ENCODE peak calls at places on chromosome 1, in seven cellular contexts. E is CD8-positive, alpha-beta T cell; K is kidney; I is A549; T is esophagus squamous epithelium; Z is osteoblast; U is tibial artery. W is an unnamed sample.

GRCh38 chr1:63969461-63969893 is 195.7 kb downstream of the ROR1 start:
- DNase-seq in E (no peak), K (no peak), I (no peak), T (no peak), Z (no peak), U (no peak), W (no peak)

GRCh38 chr1:20792177-20792576 is 5.1 kb upstream of the HP1BP3 start:
- DNase-seq in E (no peak), K (no peak), I (no peak), T (no peak), Z (peak; percentile 95), U (no peak), W (peak; percentile 74)

GRCh38 chr1:168824418-168824817 is 95.4 kb upstream of the DPT start:
- DNase-seq in E (no peak), K (no peak), I (no peak), T (no peak), Z (no peak), U (no peak), W (no peak)

GRCh38 chr1:157163273-157164127 is 25.3 kb upstream of the ETV3 start:
- DNase-seq in E (peak; percentile 74), K (no peak), I (peak; percentile 73), T (no peak), Z (peak; percentile 92), U (peak; percentile 75), W (no peak)

GRCh38 chr1:150875197-150876110 is 945 bp downstream of the ARNT start:
- DNase-seq in E (no peak), K (no peak), I (no peak), T (no peak), Z (peak; percentile 39), U (no peak), W (no peak)

GRCh38 chr1:171674443-171675405 is 22.2 kb upstream of the MYOC start:
- DNase-seq in E (no peak), K (no peak), I (no peak), T (no peak), Z (no peak), U (no peak), W (no peak)

GRCh38 chr1:226403522-226404034 is 4.3 kb downstream of the PARP1 start:
- DNase-seq in E (no peak), K (no peak), I (no peak), T (no peak), Z (peak; percentile 82), U (no peak), W (no peak)

GRCh38 chr1:25675729-25676476 is 59.3 kb downstream of the MAN1C1 start:
- DNase-seq in E (peak; percentile 74), K (no peak), I (no peak), T (no peak), Z (no peak), U (peak; percentile 25), W (no peak)

GRCh38 chr1:222334026-222334680 is 213.8 kb downstream of the HHIPL2 start:
- DNase-seq in E (no peak), K (no peak), I (no peak), T (no peak), Z (peak; percentile 75), U (no peak), W (peak; percentile 20)

GRCh38 chr1:168341576-168341975 is 60.9 kb downstream of the TBX19 start:
- DNase-seq in E (no peak), K (no peak), I (no peak), T (no peak), Z (peak; percentile 41), U (no peak), W (no peak)

GRCh38 chr1:41977329-41977728 is 58.6 kb upstream of the HIVEP3 start:
- DNase-seq in E (no peak), K (no peak), I (no peak), T (no peak), Z (no peak), U (no peak), W (no peak)

GRCh38 chr1:171221665-171222591 is 26.4 kb upstream of the FMO1 start:
- DNase-seq in E (no peak), K (peak; percentile 68), I (no peak), T (no peak), Z (no peak), U (no peak), W (no peak)

GRCh38 chr1:162906485-162906884 is 45.5 kb upstream of the CCDC190 start:
- DNase-seq in E (no peak), K (no peak), I (no peak), T (no peak), Z (no peak), U (no peak), W (no peak)

GRCh38 chr1:76595024-76595423 is 272.3 kb upstream of the ST6GALNAC5 start:
- DNase-seq in E (no peak), K (no peak), I (peak; percentile 29), T (no peak), Z (no peak), U (no peak), W (no peak)

GRCh38 chr1:211646566-211646965 is 28.9 kb downstream of the NEK2 start:
- DNase-seq in E (no peak), K (no peak), I (no peak), T (no peak), Z (no peak), U (no peak), W (no peak)

GRCh38 chr1:182149411-182149965 is 88.0 kb upstream of the ZNF648 start:
- DNase-seq in E (no peak), K (no peak), I (peak; percentile 51), T (no peak), Z (no peak), U (peak; percentile 73), W (no peak)

GRCh38 chr1:193417420-193417819 is 231.0 kb upstream of the B3GALT2 start:
- DNase-seq in E (peak; percentile 24), K (no peak), I (peak; percentile 11), T (no peak), Z (no peak), U (no peak), W (no peak)

GRCh38 chr1:163928080-163928479 is 606.3 kb downstream of the NUF2 start:
- DNase-seq in E (no peak), K (no peak), I (no peak), T (no peak), Z (no peak), U (no peak), W (no peak)

GRCh38 chr1:147211577-147211976 is 13.6 kb downstream of the FMO5 start:
- DNase-seq in E (no peak), K (no peak), I (no peak), T (no peak), Z (no peak), U (no peak), W (no peak)

GRCh38 chr1:228935855-228936727 is 200.8 kb downstream of the RHOU start:
- DNase-seq in E (no peak), K (no peak), I (no peak), T (no peak), Z (no peak), U (no peak), W (no peak)

GRCh38 chr1:116391207-116391606 is 18.2 kb downstream of the ATP1A1 start:
- DNase-seq in E (no peak), K (no peak), I (no peak), T (no peak), Z (no peak), U (no peak), W (no peak)

GRCh38 chr1:64425521-64425920 is 44.4 kb upstream of the CACHD1 start:
- DNase-seq in E (no peak), K (no peak), I (no peak), T (no peak), Z (no peak), U (no peak), W (no peak)

GRCh38 chr1:18817316-18817715 is 42.1 kb downstream of the TAS1R2 start:
- DNase-seq in E (no peak), K (no peak), I (no peak), T (no peak), Z (peak; percentile 51), U (no peak), W (no peak)

GRCh38 chr1:89598450-89599331 is 34.2 kb upstream of the LRRC8C start:
- DNase-seq in E (no peak), K (no peak), I (peak; percentile 31), T (no peak), Z (no peak), U (no peak), W (no peak)

GRCh38 chr1:31531177-31532000 is 44.9 kb upstream of the TINAGL1 start:
- DNase-seq in E (no peak), K (no peak), I (no peak), T (no peak), Z (peak; percentile 68), U (no peak), W (peak; percentile 32)

GRCh38 chr1:241779897-241780296 is 68.1 kb upstream of the EXO1 start:
- DNase-seq in E (no peak), K (no peak), I (no peak), T (no peak), Z (no peak), U (no peak), W (no peak)

GRCh38 chr1:27070390-27071048 is 57.9 kb upstream of the TENT5B start:
- DNase-seq in E (no peak), K (peak; percentile 77), I (no peak), T (no peak), Z (peak; percentile 80), U (no peak), W (no peak)
- TF ChIP-seq CTCF in E (no peak), K (no peak), I (no peak), T (no peak), Z (no peak), U (no peak), W (no peak)

GRCh38 chr1:4056422-4056821 is 156.3 kb upstream of the C1orf174 start:
- DNase-seq in E (no peak), K (no peak), I (no peak), T (no peak), Z (peak; percentile 39), U (no peak), W (no peak)
- H3K9me3 ChIP-seq in E (no peaks in the 10 kb centered on the region), K (no peaks in the 10 kb centered on the region), I (no peaks in the 10 kb centered on the region), T (no peaks in the 10 kb centered on the region), Z (peaks cover under 1% of the 10 kb centered on the region), U (no peaks in the 10 kb centered on the region), W (peaks cover 84% of the 10 kb centered on the region)

GRCh38 chr1:2195785-2196184 is 1.2 kb upstream of the FAAP20 start:
- DNase-seq in E (no peak), K (peak; percentile 78), I (no peak), T (no peak), Z (peak; percentile 83), U (no peak), W (no peak)
- H3K27ac ChIP-seq in E (no peak overlapping the region), K (no peak overlapping the region), I (peak overlapping the region; percentile 99), T (peak overlapping the region; percentile 97), Z (no peak overlapping the region), U (peak overlapping the region; percentile 94), W (peak overlapping the region; percentile 89)

GRCh38 chr1:8720347-8720746 is 97.1 kb downstream of the RERE start:
- DNase-seq in E (no peak), K (no peak), I (no peak), T (no peak), Z (no peak), U (no peak), W (no peak)

GRCh38 chr1:8721681-8722324 is 95.6 kb downstream of the RERE start:
- DNase-seq in E (no peak), K (no peak), I (no peak), T (no peak), Z (no peak), U (no peak), W (no peak)

GRCh38 chr1:8717148-8717547 is 100.3 kb downstream of the RERE start:
- DNase-seq in E (no peak), K (no peak), I (no peak), T (no peak), Z (no peak), U (no peak), W (no peak)

GRCh38 chr1:8716238-8716637 is 101.2 kb downstream of the RERE start:
- DNase-seq in E (no peak), K (no peak), I (no peak), T (no peak), Z (no peak), U (no peak), W (no peak)

GRCh38 chr1:8718878-8719361 is 98.5 kb downstream of the RERE start:
- DNase-seq in E (no peak), K (no peak), I (no peak), T (no peak), Z (no peak), U (no peak), W (no peak)
- TF ChIP-seq CTCF in E (no peak), K (no peak), I (peak; percentile 44), T (no peak), Z (peak; percentile 43), U (no peak), W (peak; percentile 51)